ENCODE peak calls at places on chromosomes 5 and 9, in eight cellular contexts. One of them, this sample, is unnamed.

GRCh38 chr5:107376546-107377276 is 294.0 kb downstream of the EFNA5 start:
- DNase-seq in endothelial cell: no peak
- DNase-seq in epithelial cell of proximal tubule: no peak
- DNase-seq in heart right ventricle: no peak
- DNase-seq in left ventricle myocardium inferior: no peak
- DNase-seq in AG09319: no peak
- DNase-seq in mucosa of descending colon: no peak
- DNase-seq in GM06990: no peak
- DNase-seq in this sample: no peak

GRCh38 chr5:121867403-121867802 is 15.7 kb downstream of the FTMT start:
- DNase-seq in endothelial cell: no peak
- DNase-seq in epithelial cell of proximal tubule: no peak
- DNase-seq in heart right ventricle: no peak
- DNase-seq in left ventricle myocardium inferior: no peak
- DNase-seq in AG09319: no peak
- DNase-seq in mucosa of descending colon: no peak
- DNase-seq in GM06990: no peak
- DNase-seq in this sample: no peak

GRCh38 chr5:96703384-96703910 is 41.3 kb downstream of the CAST start:
- DNase-seq in endothelial cell: no peak
- DNase-seq in epithelial cell of proximal tubule: no peak
- DNase-seq in heart right ventricle: no peak
- DNase-seq in left ventricle myocardium inferior: no peak
- DNase-seq in AG09319: no peak
- DNase-seq in mucosa of descending colon: peak
- DNase-seq in GM06990: no peak
- DNase-seq in this sample: no peak

GRCh38 chr9:113398796-113399195 is 2.3 kb downstream of the ALAD start:
- DNase-seq in endothelial cell: no peak
- DNase-seq in epithelial cell of proximal tubule: no peak
- DNase-seq in heart right ventricle: no peak
- DNase-seq in left ventricle myocardium inferior: no peak
- DNase-seq in AG09319: no peak
- DNase-seq in mucosa of descending colon: no peak
- DNase-seq in GM06990: no peak
- DNase-seq in this sample: no peak

GRCh38 chr9:127779136-127779981 is 893 bp upstream of the SH2D3C start:
- DNase-seq in endothelial cell: no peak
- DNase-seq in epithelial cell of proximal tubule: no peak
- DNase-seq in heart right ventricle: no peak
- DNase-seq in left ventricle myocardium inferior: no peak
- DNase-seq in AG09319: no peak
- DNase-seq in mucosa of descending colon: peak
- DNase-seq in GM06990: peak
- DNase-seq in this sample: peak

GRCh38 chr9:70093095-70093494 is 49.4 kb downstream of the MAMDC2 start:
- DNase-seq in endothelial cell: no peak
- DNase-seq in epithelial cell of proximal tubule: no peak
- DNase-seq in heart right ventricle: no peak
- DNase-seq in left ventricle myocardium inferior: no peak
- DNase-seq in AG09319: no peak
- DNase-seq in mucosa of descending colon: no peak
- DNase-seq in GM06990: no peak
- DNase-seq in this sample: no peak

GRCh38 chr5:139470821-139471300 is at the start of gene SMIM33:
- DNase-seq in endothelial cell: no peak
- DNase-seq in epithelial cell of proximal tubule: no peak
- DNase-seq in heart right ventricle: no peak
- DNase-seq in left ventricle myocardium inferior: no peak
- DNase-seq in AG09319: no peak
- DNase-seq in mucosa of descending colon: peak
- DNase-seq in GM06990: no peak
- DNase-seq in this sample: no peak

GRCh38 chr5:58451732-58452565 is 7.9 kb downstream of the PLK2 start:
- DNase-seq in endothelial cell: no peak
- DNase-seq in epithelial cell of proximal tubule: no peak
- DNase-seq in heart right ventricle: no peak
- DNase-seq in left ventricle myocardium inferior: no peak
- DNase-seq in AG09319: no peak
- DNase-seq in mucosa of descending colon: no peak
- DNase-seq in GM06990: no peak
- DNase-seq in this sample: no peak

GRCh38 chr9:90064248-90064647 is 459.4 kb downstream of the GADD45G start:
- DNase-seq in endothelial cell: no peak
- DNase-seq in epithelial cell of proximal tubule: no peak
- DNase-seq in heart right ventricle: no peak
- DNase-seq in left ventricle myocardium inferior: no peak
- DNase-seq in AG09319: no peak
- DNase-seq in mucosa of descending colon: peak
- DNase-seq in GM06990: no peak
- DNase-seq in this sample: no peak

GRCh38 chr5:148125641-148126040 is 42.7 kb upstream of the SPINK14 start:
- DNase-seq in endothelial cell: no peak
- DNase-seq in epithelial cell of proximal tubule: no peak
- DNase-seq in heart right ventricle: no peak
- DNase-seq in left ventricle myocardium inferior: no peak
- DNase-seq in AG09319: no peak
- DNase-seq in mucosa of descending colon: no peak
- DNase-seq in GM06990: no peak
- DNase-seq in this sample: no peak

GRCh38 chr9:82367016-82367415 is 378.4 kb downstream of the SPATA31D1 start:
- DNase-seq in endothelial cell: no peak
- DNase-seq in epithelial cell of proximal tubule: no peak
- DNase-seq in heart right ventricle: no peak
- DNase-seq in left ventricle myocardium inferior: no peak
- DNase-seq in AG09319: no peak
- DNase-seq in mucosa of descending colon: no peak
- DNase-seq in GM06990: no peak
- DNase-seq in this sample: no peak

GRCh38 chr5:129271309-129271708 is 176.8 kb downstream of the ISOC1 start:
- DNase-seq in endothelial cell: peak
- DNase-seq in epithelial cell of proximal tubule: no peak
- DNase-seq in heart right ventricle: no peak
- DNase-seq in left ventricle myocardium inferior: no peak
- DNase-seq in AG09319: no peak
- DNase-seq in mucosa of descending colon: no peak
- DNase-seq in GM06990: no peak
- DNase-seq in this sample: no peak

GRCh38 chr9:111661802-111662491 is 542 bp downstream of the GNG10 start:
- DNase-seq in endothelial cell: peak
- DNase-seq in epithelial cell of proximal tubule: no peak
- DNase-seq in heart right ventricle: peak
- DNase-seq in left ventricle myocardium inferior: peak
- DNase-seq in AG09319: no peak
- DNase-seq in mucosa of descending colon: peak
- DNase-seq in GM06990: peak
- DNase-seq in this sample: peak

GRCh38 chr5:152293189-152293588 is 111.9 kb downstream of the NMUR2 start:
- DNase-seq in endothelial cell: no peak
- DNase-seq in epithelial cell of proximal tubule: no peak
- DNase-seq in heart right ventricle: no peak
- DNase-seq in left ventricle myocardium inferior: no peak
- DNase-seq in AG09319: no peak
- DNase-seq in mucosa of descending colon: no peak
- DNase-seq in GM06990: no peak
- DNase-seq in this sample: no peak

GRCh38 chr5:69368458-69369368 is 607 bp downstream of the AK6 start:
- DNase-seq in endothelial cell: peak
- DNase-seq in epithelial cell of proximal tubule: no peak
- DNase-seq in heart right ventricle: no peak
- DNase-seq in left ventricle myocardium inferior: no peak
- DNase-seq in AG09319: peak
- DNase-seq in mucosa of descending colon: no peak
- DNase-seq in GM06990: no peak
- DNase-seq in this sample: no peak

GRCh38 chr5:150218693-150219035 is 28.8 kb downstream of the SLC6A7 start:
- DNase-seq in endothelial cell: no peak
- DNase-seq in epithelial cell of proximal tubule: no peak
- DNase-seq in heart right ventricle: no peak
- DNase-seq in left ventricle myocardium inferior: no peak
- DNase-seq in AG09319: no peak
- DNase-seq in mucosa of descending colon: no peak
- DNase-seq in GM06990: no peak
- DNase-seq in this sample: no peak

GRCh38 chr5:93088566-93088965 is 492.5 kb downstream of the NR2F1-AS1 start:
- DNase-seq in endothelial cell: no peak
- DNase-seq in epithelial cell of proximal tubule: no peak
- DNase-seq in heart right ventricle: no peak
- DNase-seq in left ventricle myocardium inferior: no peak
- DNase-seq in AG09319: no peak
- DNase-seq in mucosa of descending colon: no peak
- DNase-seq in GM06990: no peak
- DNase-seq in this sample: no peak

GRCh38 chr9:136484153-136485048 is 1.6 kb upstream of the SEC16A start:
- DNase-seq in endothelial cell: no peak
- DNase-seq in epithelial cell of proximal tubule: no peak
- DNase-seq in heart right ventricle: peak
- DNase-seq in left ventricle myocardium inferior: no peak
- DNase-seq in AG09319: no peak
- DNase-seq in mucosa of descending colon: peak
- DNase-seq in GM06990: peak
- DNase-seq in this sample: no peak

GRCh38 chr9:136621734-136622093 is 41.0 kb upstream of the EGFL7 start:
- DNase-seq in endothelial cell: no peak
- DNase-seq in epithelial cell of proximal tubule: no peak
- DNase-seq in heart right ventricle: no peak
- DNase-seq in left ventricle myocardium inferior: no peak
- DNase-seq in AG09319: no peak
- DNase-seq in mucosa of descending colon: no peak
- DNase-seq in GM06990: no peak
- DNase-seq in this sample: no peak

GRCh38 chr5:68343421-68343826 is 127.9 kb downstream of the PIK3R1 start:
- DNase-seq in endothelial cell: no peak
- DNase-seq in epithelial cell of proximal tubule: peak
- DNase-seq in heart right ventricle: no peak
- DNase-seq in left ventricle myocardium inferior: peak
- DNase-seq in AG09319: no peak
- DNase-seq in mucosa of descending colon: no peak
- DNase-seq in GM06990: peak
- DNase-seq in this sample: peak

GRCh38 chr9:120713257-120714087 is 798 bp downstream of the MEGF9 start:
- DNase-seq in endothelial cell: peak
- DNase-seq in epithelial cell of proximal tubule: no peak
- DNase-seq in heart right ventricle: peak
- DNase-seq in left ventricle myocardium inferior: peak
- DNase-seq in AG09319: no peak
- DNase-seq in mucosa of descending colon: peak
- DNase-seq in GM06990: no peak
- DNase-seq in this sample: peak
- TF ChIP-seq CTCF in endothelial cell: peak
- TF ChIP-seq CTCF in epithelial cell of proximal tubule: no peak
- TF ChIP-seq CTCF in heart right ventricle: no peak
- TF ChIP-seq CTCF in left ventricle myocardium inferior: peak
- TF ChIP-seq CTCF in AG09319: no peak
- TF ChIP-seq CTCF in mucosa of descending colon: no peak
- TF ChIP-seq CTCF in GM06990: no peak
- TF ChIP-seq CTCF in this sample: no peak

DNA sequence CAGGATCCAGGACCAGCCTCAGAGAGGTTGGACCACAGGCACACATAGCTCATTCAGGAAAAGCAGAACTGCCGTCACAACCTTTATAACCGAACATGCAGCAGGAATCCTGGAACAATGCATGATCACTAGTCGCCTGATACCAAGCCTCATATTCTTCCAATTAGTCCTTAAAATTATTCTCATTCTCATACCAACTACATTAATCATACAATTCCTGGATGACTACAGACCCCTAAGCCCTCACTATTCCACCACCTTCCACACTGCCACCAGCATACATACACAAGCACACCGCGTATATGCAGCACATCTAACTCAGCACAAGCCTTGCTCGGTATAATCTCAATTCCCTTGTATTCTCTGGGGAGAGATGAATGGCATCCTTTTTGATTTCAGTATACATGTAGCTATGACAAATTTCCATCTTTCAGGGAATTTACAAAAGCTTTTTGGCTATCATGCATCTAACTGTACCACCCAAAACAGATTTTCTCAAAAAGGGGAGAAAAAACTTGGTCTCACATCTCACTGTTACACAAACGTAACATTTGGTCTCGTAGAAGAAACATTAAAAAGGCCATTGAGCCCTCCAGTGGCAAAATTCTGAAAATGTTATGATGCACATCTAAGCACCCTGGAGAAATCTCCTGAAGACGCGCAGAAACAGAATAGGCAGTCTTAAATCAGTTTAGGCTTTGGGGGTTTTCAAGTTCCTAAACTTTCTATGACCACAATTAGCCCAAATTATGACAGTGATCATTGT is 46.2 kb downstream of the MCTP1 start:
- DNase-seq in endothelial cell: no peak
- DNase-seq in epithelial cell of proximal tubule: no peak
- DNase-seq in heart right ventricle: no peak
- DNase-seq in left ventricle myocardium inferior: no peak
- DNase-seq in AG09319: no peak
- DNase-seq in mucosa of descending colon: peak
- DNase-seq in GM06990: no peak
- DNase-seq in this sample: peak
- TF ChIP-seq CTCF in endothelial cell: no peak
- TF ChIP-seq CTCF in epithelial cell of proximal tubule: peak
- TF ChIP-seq CTCF in heart right ventricle: peak
- TF ChIP-seq CTCF in left ventricle myocardium inferior: peak
- TF ChIP-seq CTCF in AG09319: no peak
- TF ChIP-seq CTCF in mucosa of descending colon: no peak
- TF ChIP-seq CTCF in GM06990: peak
- TF ChIP-seq CTCF in this sample: peak

DNA sequence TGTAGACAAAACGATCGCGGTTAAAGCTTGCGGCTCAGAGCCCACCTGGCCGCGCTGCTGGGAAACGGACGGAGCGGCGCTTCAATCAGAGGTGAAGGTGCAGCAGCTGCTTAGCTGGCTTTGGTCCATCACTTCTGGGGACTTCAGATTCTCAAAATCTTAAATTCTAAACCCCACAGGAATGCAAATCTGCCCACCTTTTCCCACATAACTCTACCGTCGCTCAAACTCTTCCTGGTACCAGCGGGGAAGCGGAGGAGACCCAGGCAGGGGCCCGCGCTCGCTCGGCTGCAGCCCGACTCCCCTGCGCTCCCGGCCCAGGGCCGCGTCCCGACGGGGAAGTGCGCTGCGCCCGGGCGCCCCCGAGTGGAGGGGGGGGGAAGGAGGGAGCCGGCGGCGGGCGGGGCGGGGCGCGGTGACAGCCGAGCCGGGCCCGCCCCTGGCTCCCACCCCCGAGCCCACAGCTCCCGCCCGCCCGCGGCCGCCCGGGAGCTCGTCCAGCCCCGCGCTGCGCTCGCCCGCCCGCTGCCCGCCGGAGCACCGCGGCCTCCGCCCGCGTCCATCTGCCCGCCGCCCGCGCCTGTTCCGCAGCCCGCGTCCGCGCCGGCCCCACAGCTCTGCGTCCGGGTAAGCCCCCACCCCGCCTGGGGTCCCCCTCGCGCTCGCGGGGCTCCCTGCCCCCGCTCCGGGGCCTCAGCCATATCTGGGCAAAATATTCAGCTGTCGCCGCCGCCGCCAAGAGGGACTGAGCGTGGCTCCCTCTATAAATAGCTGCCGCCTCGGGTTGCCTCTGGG is at the start of gene TMOD1:
- DNase-seq in endothelial cell: peak
- DNase-seq in epithelial cell of proximal tubule: no peak
- DNase-seq in heart right ventricle: peak
- DNase-seq in left ventricle myocardium inferior: peak
- DNase-seq in AG09319: no peak
- DNase-seq in mucosa of descending colon: peak
- DNase-seq in GM06990: peak
- DNase-seq in this sample: peak
- TF ChIP-seq CTCF in endothelial cell: no peak
- TF ChIP-seq CTCF in epithelial cell of proximal tubule: peak
- TF ChIP-seq CTCF in heart right ventricle: no peak
- TF ChIP-seq CTCF in left ventricle myocardium inferior: peak
- TF ChIP-seq CTCF in AG09319: no peak
- TF ChIP-seq CTCF in mucosa of descending colon: peak
- TF ChIP-seq CTCF in GM06990: peak
- TF ChIP-seq CTCF in this sample: peak

GRCh38 chr9:129124507-129125069 is 13.4 kb downstream of the PTPA start:
- DNase-seq in endothelial cell: no peak
- DNase-seq in epithelial cell of proximal tubule: no peak
- DNase-seq in heart right ventricle: no peak
- DNase-seq in left ventricle myocardium inferior: no peak
- DNase-seq in AG09319: no peak
- DNase-seq in mucosa of descending colon: no peak
- DNase-seq in GM06990: no peak
- DNase-seq in this sample: no peak
- TF ChIP-seq CTCF in endothelial cell: no peak
- TF ChIP-seq CTCF in epithelial cell of proximal tubule: no peak
- TF ChIP-seq CTCF in heart right ventricle: no peak
- TF ChIP-seq CTCF in left ventricle myocardium inferior: no peak
- TF ChIP-seq CTCF in AG09319: no peak
- TF ChIP-seq CTCF in mucosa of descending colon: no peak
- TF ChIP-seq CTCF in GM06990: no peak
- TF ChIP-seq CTCF in this sample: no peak